ENCODE peak calls at places on chromosomes 11 and 22, in four cellular contexts. L is heart right ventricle, D is left ventricle myocardium inferior, P is cardiac muscle cell. F is an unnamed sample.

GRCh38 chr11:75635009-75635909 is 33.6 kb downstream of the MAP6 start:
- DNase-seq in P (no peak), D (peak; percentile 23), L (peak; percentile 14), F (no peak)

GRCh38 chr11:119505861-119506260 is 82.9 kb upstream of the THY1 start:
- DNase-seq in L (no peak), D (no peak), P (no peak), F (no peak)

GRCh38 chr11:66881927-66882452 is 25.1 kb downstream of the LRFN4 start:
- DNase-seq in L (no peak), D (no peak), P (peak; percentile 45), F (no peak)

GRCh38 chr11:76067099-76067498 is 139.2 kb downstream of the WNT11 start:
- DNase-seq in L (no peak), P (no peak), D (no peak), F (no peak)

GRCh38 chr11:101915811-101916291 is 471 bp downstream of the ANGPTL5 start:
- DNase-seq in L (no peak), D (no peak), P (no peak), F (no peak)

GRCh38 chr11:567629-568258 is 7.0 kb downstream of the RASSF7 start:
- DNase-seq in L (no peak), P (no peak), D (no peak), F (no peak)

GRCh38 chr11:118239509-118239908 is 12.7 kb downstream of the MPZL3 start:
- DNase-seq in L (no peak), D (no peak), P (no peak), F (no peak)

GRCh38 chr11:8810331-8811301 is 100.4 kb upstream of the AKIP1 start:
- DNase-seq in L (peak; percentile 82), D (peak; percentile 81), P (peak; percentile 90), F (peak; percentile 54)

GRCh38 chr11:130246719-130247118 is 68.0 kb downstream of the ZBTB44 start:
- DNase-seq in L (no peak), P (no peak), D (no peak), F (no peak)

GRCh38 chr22:49753961-49754673 is 73.6 kb downstream of the BRD1 start:
- DNase-seq in P (no peak), D (no peak), L (no peak), F (no peak)

GRCh38 chr22:44862981-44863860 is 110.8 kb downstream of the ARHGAP8 start:
- DNase-seq in L (no peak), P (no peak), D (no peak), F (no peak)

GRCh38 chr11:88284306-88285057 is 53.1 kb downstream of the CTSC start:
- DNase-seq in D (no peak), P (peak; percentile 19), L (no peak), F (no peak)

GRCh38 chr22:37546436-37547248 is 13.6 kb upstream of the CDC42EP1 start:
- DNase-seq in L (peak; percentile 75), P (peak; percentile 60), D (peak; percentile 78), F (peak; percentile 69)

GRCh38 chr22:24289781-24290181 is 19.1 kb downstream of the SPECC1L start:
- DNase-seq in L (no peak), P (no peak), D (no peak), F (no peak)

GRCh38 chr11:94134651-94135512 is 6.2 kb downstream of the PANX1 start:
- DNase-seq in D (peak; percentile 73), L (peak; percentile 61), P (no peak), F (peak; percentile 68)

GRCh38 chr11:70064011-70064725 is 13.9 kb upstream of the ANO1 start:
- DNase-seq in P (no peak), D (no peak), L (no peak), F (peak; percentile 53)

GRCh38 chr11:62004473-62004872 is 37.0 kb upstream of the FTH1 start:
- DNase-seq in P (no peak), D (no peak), L (peak; percentile 21), F (peak; percentile 67)

GRCh38 chr22:28024422-28024888 is 105.4 kb upstream of the PITPNB start:
- DNase-seq in L (no peak), P (no peak), D (peak; percentile 15), F (no peak)

GRCh38 chr11:121063728-121064127 is 37.3 kb upstream of the TECTA start:
- DNase-seq in L (no peak), D (no peak), P (peak; percentile 16), F (no peak)

GRCh38 chr11:2663506-2663905 is 36.3 kb downstream of the KCNQ1OT1 start:
- DNase-seq in D (no peak), P (no peak), L (no peak), F (no peak)

GRCh38 chr22:24315367-24315781 is 44.7 kb downstream of the SPECC1L start:
- DNase-seq in D (no peak), L (no peak), P (no peak), F (no peak)

GRCh38 chr11:9838229-9838628 is 174.4 kb downstream of the SWAP70 start:
- DNase-seq in P (no peak), D (no peak), L (no peak), F (no peak)

DNA sequence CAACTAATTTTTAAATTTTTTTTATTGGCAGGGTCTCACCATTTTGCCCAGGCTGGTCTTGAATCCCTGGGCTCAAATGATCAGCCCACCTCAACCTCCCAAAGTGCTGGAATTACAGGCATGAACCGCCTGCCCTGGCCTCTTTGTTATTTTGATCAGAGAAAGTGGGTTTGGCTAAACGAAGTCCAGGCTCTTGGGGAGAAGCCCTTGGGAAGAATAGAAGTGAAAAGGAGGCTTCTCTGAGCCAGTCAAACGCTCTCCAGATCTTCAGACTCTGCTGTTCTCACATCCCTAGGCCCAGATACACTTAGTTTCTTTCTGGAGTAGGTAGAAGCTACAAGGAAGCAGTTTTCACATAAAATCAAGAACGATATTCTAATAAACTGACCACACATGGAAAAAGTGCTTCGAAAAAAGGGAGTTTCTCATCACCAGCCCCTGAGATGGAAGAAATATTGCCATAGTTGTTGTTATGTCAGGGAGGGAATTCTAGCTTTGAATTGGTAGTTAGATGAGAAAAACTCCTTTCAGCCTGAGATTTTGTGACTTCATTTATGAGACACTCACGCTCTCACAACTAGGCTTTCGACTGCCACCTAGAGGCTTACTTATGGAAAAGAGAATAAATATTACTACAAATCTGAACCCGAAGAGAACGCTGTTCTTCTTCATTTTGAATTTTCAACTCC is 41.7 kb upstream of the AQP11 start:
- DNase-seq in L (no peak), D (no peak), P (peak; percentile 81), F (no peak)
- H3K4me3 ChIP-seq in L (no peak overlapping the region), D (no peak overlapping the region), P (no peak overlapping the region), F (no peak overlapping the region)

GRCh38 chr22:47355776-47356432 is 593.5 kb downstream of the TBC1D22A start:
- DNase-seq in L (no peak), D (no peak), P (no peak), F (no peak)
- H3K4me3 ChIP-seq in L (no peak overlapping the region), D (no peak overlapping the region), P (no peak overlapping the region), F (no peak overlapping the region)

GRCh38 chr11:73272680-73273038 is 521 bp downstream of the P2RY6 start:
- DNase-seq in D (no peak), P (no peak), L (no peak), F (no peak)
- H3K4me3 ChIP-seq in D (peak overlapping the region; percentile 44), P (no peak overlapping the region), L (peak overlapping the region; percentile 28), F (no peak overlapping the region)

DNA sequence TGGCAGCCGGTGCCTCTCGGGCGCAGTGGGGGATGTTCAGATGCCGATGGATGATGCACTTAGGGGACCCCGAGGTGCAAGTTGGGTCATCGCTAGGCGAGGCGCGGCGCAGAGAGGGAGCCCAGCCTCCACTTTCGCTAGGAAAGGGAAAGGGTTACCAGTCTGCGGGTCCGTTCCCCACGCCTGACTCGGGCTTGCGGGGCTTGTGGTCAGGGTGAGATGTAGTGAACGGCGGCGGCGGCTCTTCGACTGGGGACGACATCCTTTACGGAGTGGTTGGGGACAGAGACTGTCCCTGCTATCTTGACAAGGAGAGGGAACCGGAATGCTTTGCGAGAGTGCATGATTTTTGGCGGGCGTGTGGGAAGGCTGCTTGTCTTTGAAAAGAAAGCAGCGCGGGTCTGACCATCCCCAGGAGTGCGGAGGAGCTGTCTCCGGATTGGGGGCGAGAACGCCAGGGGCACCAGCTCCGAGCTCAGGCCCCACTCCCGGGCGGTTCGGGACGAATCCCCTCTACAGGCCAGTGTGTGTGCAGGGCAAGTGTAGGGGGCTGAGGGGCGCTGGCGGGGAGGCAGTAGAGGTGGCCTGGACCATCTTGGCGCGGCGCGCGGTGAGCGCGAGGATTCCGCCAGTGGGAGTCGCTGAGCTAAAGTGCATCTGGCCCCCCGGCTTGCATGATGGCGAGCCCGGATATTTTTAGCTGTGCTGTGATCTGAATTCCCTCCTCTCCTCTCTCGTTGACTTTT is 1.1 kb downstream of the FAT3 start:
- DNase-seq in D (no peak), P (peak; percentile 50), L (peak; percentile 11), F (no peak)
- H3K4me3 ChIP-seq in D (peak overlapping the region; percentile 60), P (peak overlapping the region; percentile 56), L (peak overlapping the region; percentile 52), F (no peak overlapping the region)

GRCh38 chr11:43547411-43547718 is 133.2 kb upstream of the HSD17B12 start:
- DNase-seq in D (no peak), L (no peak), P (no peak), F (no peak)
- H3K4me3 ChIP-seq in D (peak overlapping the region; percentile 57), L (peak overlapping the region; percentile 23), P (peak overlapping the region; percentile 15), F (no peak overlapping the region)

GRCh38 chr11:128501576-128502549 is 85.5 kb downstream of the ETS1 start:
- DNase-seq in D (peak; percentile 50), L (no peak), P (no peak), F (peak; percentile 68)
- H3K4me3 ChIP-seq in D (peak overlapping the region; percentile 32), L (peak overlapping the region; percentile 2), P (no peak overlapping the region), F (no peak overlapping the region)